ENCODE peak calls at places on chromosome 1, in four cellular contexts. One of them, this sample, is unnamed.

GRCh38 chr1:65717815-65718454 is 74.8 kb upstream of the PDE4B start:
- DNase-seq in tibial nerve: no peak
- DNase-seq in sigmoid colon: no peak
- DNase-seq in A549: no peak
- DNase-seq in this sample: no peak

GRCh38 chr1:1593834-1594601 is 5.9 kb downstream of the FNDC10 start:
- DNase-seq in tibial nerve: no peak
- DNase-seq in sigmoid colon: no peak
- DNase-seq in A549: no peak
- DNase-seq in this sample: no peak

GRCh38 chr1:37765937-37766664 is 1.2 kb upstream of the EPHA10 start:
- DNase-seq in tibial nerve: no peak
- DNase-seq in sigmoid colon: no peak
- DNase-seq in A549: no peak
- DNase-seq in this sample: no peak

GRCh38 chr1:88111806-88112205 is 572.3 kb upstream of the PKN2 start:
- DNase-seq in tibial nerve: no peak
- DNase-seq in sigmoid colon: no peak
- DNase-seq in A549: no peak
- DNase-seq in this sample: no peak

GRCh38 chr1:219266524-219266923 is 92.8 kb downstream of the LYPLAL1 start:
- DNase-seq in tibial nerve: no peak
- DNase-seq in sigmoid colon: no peak
- DNase-seq in A549: no peak
- DNase-seq in this sample: no peak

GRCh38 chr1:216183007-216183406 is 240.2 kb downstream of the USH2A start:
- DNase-seq in tibial nerve: no peak
- DNase-seq in sigmoid colon: no peak
- DNase-seq in A549: no peak
- DNase-seq in this sample: no peak

GRCh38 chr1:223771469-223771813 is 59.1 kb downstream of the CAPN2 start:
- DNase-seq in tibial nerve: no peak
- DNase-seq in sigmoid colon: no peak
- DNase-seq in A549: no peak
- DNase-seq in this sample: no peak

GRCh38 chr1:18256318-18257235 is 149.0 kb downstream of the IGSF21 start:
- DNase-seq in tibial nerve: peak
- DNase-seq in sigmoid colon: no peak
- DNase-seq in A549: peak
- DNase-seq in this sample: peak

GRCh38 chr1:228767636-228768344 is 32.5 kb downstream of the RHOU start:
- DNase-seq in tibial nerve: no peak
- DNase-seq in sigmoid colon: no peak
- DNase-seq in A549: no peak
- DNase-seq in this sample: no peak

GRCh38 chr1:200355815-200356214 is 54.0 kb downstream of the ZNF281 start:
- DNase-seq in tibial nerve: no peak
- DNase-seq in sigmoid colon: no peak
- DNase-seq in A549: no peak
- DNase-seq in this sample: no peak

GRCh38 chr1:115725600-115725999 is 42.9 kb downstream of the CASQ2 start:
- DNase-seq in tibial nerve: peak
- DNase-seq in sigmoid colon: no peak
- DNase-seq in A549: no peak
- DNase-seq in this sample: peak

GRCh38 chr1:159798893-159799292 is 3.3 kb upstream of the FCRL6 start:
- DNase-seq in tibial nerve: peak
- DNase-seq in sigmoid colon: peak
- DNase-seq in A549: peak
- DNase-seq in this sample: peak

GRCh38 chr1:45543599-45544417 is 6.8 kb upstream of the AKR1A1 start:
- DNase-seq in tibial nerve: peak
- DNase-seq in sigmoid colon: peak
- DNase-seq in A549: no peak
- DNase-seq in this sample: peak

GRCh38 chr1:81220614-81221071 is 580.1 kb upstream of the ADGRL2 start:
- DNase-seq in tibial nerve: no peak
- DNase-seq in sigmoid colon: no peak
- DNase-seq in A549: no peak
- DNase-seq in this sample: no peak

GRCh38 chr1:162360237-162360873 is 16.3 kb downstream of the SPATA46 start:
- DNase-seq in tibial nerve: no peak
- DNase-seq in sigmoid colon: no peak
- DNase-seq in A549: no peak
- DNase-seq in this sample: no peak

GRCh38 chr1:94270801-94271203 is 33.4 kb upstream of the ARHGAP29 start:
- DNase-seq in tibial nerve: no peak
- DNase-seq in sigmoid colon: no peak
- DNase-seq in A549: no peak
- DNase-seq in this sample: no peak

GRCh38 chr1:193730017-193730416 is 543.6 kb upstream of the B3GALT2 start:
- DNase-seq in tibial nerve: no peak
- DNase-seq in sigmoid colon: no peak
- DNase-seq in A549: no peak
- DNase-seq in this sample: peak

GRCh38 chr1:180431683-180432082 is 70.7 kb downstream of the ACBD6 start:
- DNase-seq in tibial nerve: no peak
- DNase-seq in sigmoid colon: no peak
- DNase-seq in A549: no peak
- DNase-seq in this sample: no peak

GRCh38 chr1:9909222-9910046 is 635 bp downstream of the CTNNBIP1 start:
- DNase-seq in tibial nerve: no peak
- DNase-seq in sigmoid colon: peak
- DNase-seq in A549: no peak
- DNase-seq in this sample: peak

GRCh38 chr1:156852414-156852874 is 6.5 kb downstream of the INSRR start:
- DNase-seq in tibial nerve: peak
- DNase-seq in sigmoid colon: peak
- DNase-seq in A549: no peak
- DNase-seq in this sample: peak

GRCh38 chr1:200435200-200435780 is 25.5 kb upstream of the ZNF281 start:
- DNase-seq in tibial nerve: no peak
- DNase-seq in sigmoid colon: no peak
- DNase-seq in A549: no peak
- DNase-seq in this sample: no peak

GRCh38 chr1:80365634-80366033 is 1359.1 kb upstream of the ADGRL4 start:
- DNase-seq in tibial nerve: no peak
- DNase-seq in sigmoid colon: no peak
- DNase-seq in A549: no peak
- DNase-seq in this sample: no peak

GRCh38 chr1:243495442-243496172 is 239.8 kb downstream of the SDCCAG8 start:
- DNase-seq in tibial nerve: no peak
- DNase-seq in sigmoid colon: peak
- DNase-seq in A549: no peak
- DNase-seq in this sample: no peak

GRCh38 chr1:83692524-83693336 is 306.2 kb downstream of the TTLL7 start:
- DNase-seq in tibial nerve: no peak
- DNase-seq in sigmoid colon: no peak
- DNase-seq in A549: no peak
- DNase-seq in this sample: peak

GRCh38 chr1:25003457-25004190 is 73.5 kb upstream of the RUNX3 start:
- DNase-seq in tibial nerve: no peak
- DNase-seq in sigmoid colon: no peak
- DNase-seq in A549: no peak
- DNase-seq in this sample: no peak

GRCh38 chr1:231619257-231619634 is 7.3 kb upstream of the DISC1 start:
- DNase-seq in tibial nerve: no peak
- DNase-seq in sigmoid colon: no peak
- DNase-seq in A549: no peak
- DNase-seq in this sample: no peak

GRCh38 chr1:1250828-1251284 is 4.3 kb upstream of the C1QTNF12 start:
- DNase-seq in tibial nerve: no peak
- DNase-seq in sigmoid colon: no peak
- DNase-seq in A549: no peak
- DNase-seq in this sample: no peak

GRCh38 chr1:229109320-229109761 is 161.6 kb upstream of the RAB4A start:
- DNase-seq in tibial nerve: peak
- DNase-seq in sigmoid colon: peak
- DNase-seq in A549: no peak
- DNase-seq in this sample: peak

GRCh38 chr1:68331117-68331865 is 99.0 kb upstream of the WLS start:
- DNase-seq in tibial nerve: no peak
- DNase-seq in sigmoid colon: no peak
- DNase-seq in A549: no peak
- DNase-seq in this sample: no peak

GRCh38 chr1:221166559-221167318 is 287.5 kb downstream of the HLX start:
- DNase-seq in tibial nerve: peak
- DNase-seq in sigmoid colon: no peak
- DNase-seq in A549: no peak
- DNase-seq in this sample: peak

DNA sequence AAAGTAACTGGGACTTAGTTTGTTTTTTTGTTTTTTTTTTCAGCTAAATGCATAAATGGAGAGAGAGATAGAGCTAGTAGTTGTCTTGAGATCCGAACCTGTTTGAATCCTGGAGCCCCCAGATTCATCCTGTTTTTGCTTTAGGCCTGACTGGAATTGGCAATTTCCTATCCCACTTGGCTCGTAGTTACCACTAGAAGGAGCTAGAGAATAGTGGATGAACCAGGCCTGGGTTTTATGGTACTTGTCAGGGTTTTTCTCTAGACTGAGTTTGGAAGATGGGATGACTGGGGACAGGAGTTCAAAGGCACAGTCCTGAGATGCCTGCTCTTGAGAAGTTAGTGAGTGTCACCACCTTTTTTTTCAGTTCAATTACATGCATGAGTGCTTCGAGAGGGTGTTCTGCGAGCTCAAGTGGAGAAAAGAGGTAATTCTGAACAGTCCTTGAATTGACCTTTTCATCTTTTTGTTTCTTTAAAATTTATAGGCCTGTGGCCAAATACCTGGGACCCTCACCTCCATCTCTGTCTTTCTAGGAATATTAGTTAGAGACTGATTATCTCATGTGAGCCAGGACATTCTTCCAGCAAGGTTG is 23.4 kb downstream of the CELF3 start:
- DNase-seq in tibial nerve: no peak
- DNase-seq in sigmoid colon: no peak
- DNase-seq in A549: peak
- DNase-seq in this sample: no peak
- TF ChIP-seq CTCF in tibial nerve: peak
- TF ChIP-seq CTCF in sigmoid colon: peak
- TF ChIP-seq CTCF in A549: peak
- TF ChIP-seq CTCF in this sample: no peak

DNA sequence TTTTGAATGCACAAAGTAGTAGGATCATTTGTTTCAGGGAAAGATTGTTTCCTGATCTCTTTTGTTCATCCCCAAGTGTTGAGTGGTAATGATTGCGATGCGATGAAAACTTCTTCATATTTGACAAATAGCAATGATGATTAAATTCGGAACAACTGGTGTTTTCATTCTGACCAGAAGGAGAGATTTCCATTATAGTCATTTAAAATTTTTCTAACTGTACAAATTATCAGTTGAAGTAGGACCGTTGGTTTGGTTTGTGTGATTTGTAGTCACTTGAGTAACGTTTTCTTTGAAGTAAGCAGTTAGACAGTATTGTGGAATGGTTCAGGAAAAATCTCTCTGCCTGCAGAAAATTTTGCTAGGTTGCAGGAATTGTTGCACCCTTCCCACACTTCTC is 5.9 kb downstream of the NFYC start:
- DNase-seq in tibial nerve: no peak
- DNase-seq in sigmoid colon: no peak
- DNase-seq in A549: no peak
- DNase-seq in this sample: no peak
- H3K27ac ChIP-seq in tibial nerve: no peak
- H3K27ac ChIP-seq in sigmoid colon: no peak
- H3K27ac ChIP-seq in A549: no peak
- H3K27ac ChIP-seq in this sample: no peak

DNA sequence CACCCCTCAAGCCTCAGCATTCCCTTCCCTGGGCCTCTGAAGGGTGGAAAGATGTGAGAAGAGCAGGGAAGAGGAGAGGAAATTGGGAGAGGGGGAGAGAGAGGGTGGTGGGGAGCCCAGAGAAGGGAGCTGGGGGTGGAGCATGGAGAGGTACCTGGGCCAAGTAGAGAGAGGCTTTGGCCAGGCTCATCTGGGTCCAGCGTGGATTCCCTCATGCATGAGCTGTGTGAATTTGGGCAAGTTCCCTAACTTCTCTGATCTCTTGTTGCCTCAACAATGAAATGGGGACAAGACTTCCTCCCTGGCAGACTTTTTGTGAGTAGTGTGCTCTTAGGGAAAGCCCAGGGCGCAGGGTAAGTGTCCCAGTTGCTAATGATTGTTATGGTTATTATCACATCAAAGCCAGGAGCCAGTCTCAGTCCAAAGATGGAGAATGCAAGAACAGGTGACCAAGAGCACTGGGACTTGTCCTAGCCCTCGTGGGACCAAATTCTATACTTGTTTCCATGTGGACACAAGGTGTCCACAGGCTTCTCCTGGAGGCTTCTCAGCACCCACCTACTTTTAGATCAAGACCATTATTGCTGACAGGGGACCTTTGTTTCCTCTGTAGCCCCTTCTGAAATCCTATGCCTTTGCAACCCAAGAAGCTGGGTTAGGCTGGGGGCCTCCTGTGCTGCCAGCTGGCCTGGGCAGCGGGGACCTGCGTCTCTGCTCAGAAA is 13.9 kb downstream of the IL6R start:
- DNase-seq in tibial nerve: no peak
- DNase-seq in sigmoid colon: no peak
- DNase-seq in A549: no peak
- DNase-seq in this sample: no peak
- H3K4me3 ChIP-seq in tibial nerve: no peak
- H3K4me3 ChIP-seq in sigmoid colon: no peak
- H3K4me3 ChIP-seq in A549: peak
- H3K4me3 ChIP-seq in this sample: no peak

GRCh38 chr1:178733972-178734371 is 8.9 kb downstream of the RALGPS2 start:
- DNase-seq in tibial nerve: no peak
- DNase-seq in sigmoid colon: no peak
- DNase-seq in A549: no peak
- DNase-seq in this sample: no peak
- TF ChIP-seq CTCF in tibial nerve: no peak
- TF ChIP-seq CTCF in sigmoid colon: no peak
- TF ChIP-seq CTCF in A549: no peak
- TF ChIP-seq CTCF in this sample: no peak

GRCh38 chr1:6824665-6825368 is 39.6 kb downstream of the CAMTA1 start:
- DNase-seq in tibial nerve: no peak
- DNase-seq in sigmoid colon: no peak
- DNase-seq in A549: no peak
- DNase-seq in this sample: no peak
- H3K27ac ChIP-seq in tibial nerve: no peak
- H3K27ac ChIP-seq in sigmoid colon: no peak
- H3K27ac ChIP-seq in A549: no peak
- H3K27ac ChIP-seq in this sample: peak

DNA sequence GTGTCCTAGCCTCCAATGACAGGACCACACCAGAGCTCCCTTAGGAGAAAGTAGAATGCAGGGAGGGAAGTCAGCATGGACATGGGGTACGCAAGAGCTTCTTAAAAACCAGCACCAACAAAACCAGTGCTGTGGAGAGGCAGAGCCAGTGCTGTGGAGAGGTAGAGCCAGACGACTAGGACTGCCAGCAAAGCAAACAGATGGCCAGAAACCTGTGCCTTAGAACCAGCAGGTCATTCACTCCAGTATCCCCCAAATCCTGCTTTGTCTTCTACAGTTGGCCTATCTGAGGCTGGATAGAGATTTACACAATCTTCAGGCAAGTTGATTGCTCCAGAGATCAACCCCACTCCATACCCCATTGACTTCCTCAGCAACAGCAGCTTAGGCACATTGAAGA is 459.9 kb upstream of the CAMK1G start:
- DNase-seq in tibial nerve: no peak
- DNase-seq in sigmoid colon: no peak
- DNase-seq in A549: no peak
- DNase-seq in this sample: no peak
- H3K4me3 ChIP-seq in tibial nerve: no peak
- H3K4me3 ChIP-seq in sigmoid colon: no peak
- H3K4me3 ChIP-seq in A549: no peak
- H3K4me3 ChIP-seq in this sample: no peak